ENCODE peak calls at places on chromosomes 4 and X, in four cellular contexts. One of them, this sample, is unnamed.

GRCh38 chrX:118272237-118272636 is 73.7 kb upstream of the WDR44 start:
- DNase-seq in HL-60: no peak
- DNase-seq in K562: no peak
- DNase-seq in GM12891: no peak
- DNase-seq in this sample: no peak

GRCh38 chrX:151974336-151975227 is at the start of gene GABRE:
- DNase-seq in GM12891: no peak
- DNase-seq in HL-60: no peak
- DNase-seq in K562: peak
- DNase-seq in this sample: no peak

GRCh38 chr4:25551608-25552007 is 104.0 kb upstream of the SLC34A2 start:
- DNase-seq in HL-60: no peak
- DNase-seq in K562: no peak
- DNase-seq in GM12891: no peak
- DNase-seq in this sample: no peak

GRCh38 chrX:85309717-85310116 is 65.9 kb downstream of the ZNF711 start:
- DNase-seq in GM12891: no peak
- DNase-seq in K562: no peak
- DNase-seq in HL-60: no peak
- DNase-seq in this sample: no peak

GRCh38 chr4:139972305-139972704 is 181.7 kb downstream of the MAML3 start:
- DNase-seq in K562: no peak
- DNase-seq in GM12891: no peak
- DNase-seq in HL-60: no peak
- DNase-seq in this sample: no peak

GRCh38 chrX:130523460-130524394 is 121.9 kb downstream of the RBMX2 start:
- DNase-seq in GM12891: peak
- DNase-seq in K562: peak
- DNase-seq in HL-60: peak
- DNase-seq in this sample: no peak

GRCh38 chr4:180828455-180829018 is 1414.7 kb upstream of the TENM3 start:
- DNase-seq in HL-60: no peak
- DNase-seq in K562: no peak
- DNase-seq in GM12891: no peak
- DNase-seq in this sample: no peak

GRCh38 chrX:41522681-41523080 is 75.5 kb downstream of the NYX start:
- DNase-seq in K562: no peak
- DNase-seq in GM12891: no peak
- DNase-seq in HL-60: no peak
- DNase-seq in this sample: no peak

GRCh38 chr4:83074086-83074704 is 39.2 kb downstream of the COPS4 start:
- DNase-seq in HL-60: peak
- DNase-seq in GM12891: peak
- DNase-seq in K562: peak
- DNase-seq in this sample: peak

GRCh38 chr4:149961876-149962597 is 116.2 kb upstream of the DCLK2 start:
- DNase-seq in K562: no peak
- DNase-seq in GM12891: no peak
- DNase-seq in HL-60: no peak
- DNase-seq in this sample: no peak

GRCh38 chr4:105283501-105283900 is 136.8 kb downstream of the TET2 start:
- DNase-seq in HL-60: no peak
- DNase-seq in K562: no peak
- DNase-seq in GM12891: no peak
- DNase-seq in this sample: no peak

GRCh38 chr4:38177035-38177791 is 217.0 kb downstream of the PTTG2 start:
- DNase-seq in K562: no peak
- DNase-seq in HL-60: peak
- DNase-seq in GM12891: no peak
- DNase-seq in this sample: no peak

GRCh38 chr4:171875291-171875690 is 62.1 kb downstream of the GALNTL6 start:
- DNase-seq in K562: no peak
- DNase-seq in GM12891: no peak
- DNase-seq in HL-60: no peak
- DNase-seq in this sample: no peak

GRCh38 chr4:972651-973424 is 531 bp downstream of the DGKQ start:
- DNase-seq in HL-60: no peak
- DNase-seq in GM12891: peak
- DNase-seq in K562: peak
- DNase-seq in this sample: no peak

GRCh38 chrX:152575331-152575730 is 62.4 kb upstream of the GABRQ start:
- DNase-seq in K562: no peak
- DNase-seq in GM12891: no peak
- DNase-seq in HL-60: no peak
- DNase-seq in this sample: no peak

GRCh38 chr4:152935661-152936445 is at the start of gene FHDC1:
- DNase-seq in GM12891: peak
- DNase-seq in HL-60: peak
- DNase-seq in K562: peak
- DNase-seq in this sample: no peak

GRCh38 chr4:73070072-73070385 is 513 bp upstream of the COX18 start:
- DNase-seq in GM12891: no peak
- DNase-seq in K562: no peak
- DNase-seq in HL-60: no peak
- DNase-seq in this sample: no peak

GRCh38 chr4:148834804-148835598 is 392.8 kb upstream of the NR3C2 start:
- DNase-seq in HL-60: peak
- DNase-seq in GM12891: no peak
- DNase-seq in K562: no peak
- DNase-seq in this sample: no peak

GRCh38 chr4:184775854-184776555 is 42.1 kb upstream of the CENPU start:
- DNase-seq in HL-60: no peak
- DNase-seq in GM12891: no peak
- DNase-seq in K562: no peak
- DNase-seq in this sample: no peak

GRCh38 chr4:19947349-19947748 is 304.4 kb upstream of the SLIT2 start:
- DNase-seq in HL-60: no peak
- DNase-seq in GM12891: no peak
- DNase-seq in K562: no peak
- DNase-seq in this sample: no peak

GRCh38 chr4:52861879-52862604 is at the start of gene RASL11B:
- DNase-seq in GM12891: peak
- DNase-seq in HL-60: peak
- DNase-seq in K562: peak
- DNase-seq in this sample: peak

GRCh38 chr4:6730603-6731300 is 14.8 kb downstream of the BLOC1S4 start:
- DNase-seq in GM12891: no peak
- DNase-seq in HL-60: no peak
- DNase-seq in K562: peak
- DNase-seq in this sample: no peak

GRCh38 chr4:169745291-169745690 is 12.5 kb downstream of the HPF1 start:
- DNase-seq in HL-60: no peak
- DNase-seq in K562: no peak
- DNase-seq in GM12891: no peak
- DNase-seq in this sample: no peak

GRCh38 chr4:184471872-184472539 is 2.3 kb downstream of the IRF2 start:
- DNase-seq in K562: peak
- DNase-seq in GM12891: no peak
- DNase-seq in HL-60: no peak
- DNase-seq in this sample: no peak

GRCh38 chrX:25083661-25084060 is 67.9 kb upstream of the ARX start:
- DNase-seq in HL-60: no peak
- DNase-seq in K562: no peak
- DNase-seq in GM12891: no peak
- DNase-seq in this sample: no peak

GRCh38 chrX:149628280-149628679 is 3.3 kb downstream of the TMEM185A start:
- DNase-seq in GM12891: no peak
- DNase-seq in K562: no peak
- DNase-seq in HL-60: no peak
- DNase-seq in this sample: no peak

GRCh38 chrX:132146456-132146855 is 18.6 kb upstream of the FRMD7 start:
- DNase-seq in K562: no peak
- DNase-seq in HL-60: no peak
- DNase-seq in GM12891: no peak
- DNase-seq in this sample: no peak

GRCh38 chrX:72121381-72121780 is 10.3 kb downstream of the RTL5 start:
- DNase-seq in GM12891: no peak
- DNase-seq in HL-60: peak
- DNase-seq in K562: no peak
- DNase-seq in this sample: no peak

GRCh38 chr4:138005486-138005885 is 236.7 kb downstream of the SLC7A11 start:
- DNase-seq in K562: no peak
- DNase-seq in HL-60: no peak
- DNase-seq in GM12891: no peak
- DNase-seq in this sample: no peak

GRCh38 chr4:141130947-141131545 is 2.2 kb downstream of the RNF150 start:
- DNase-seq in GM12891: no peak
- DNase-seq in HL-60: no peak
- DNase-seq in K562: no peak
- DNase-seq in this sample: no peak

GRCh38 chr4:166527500-166527899 is 654.5 kb downstream of the TLL1 start:
- DNase-seq in K562: no peak
- DNase-seq in HL-60: no peak
- DNase-seq in GM12891: no peak
- DNase-seq in this sample: no peak

GRCh38 chr4:37889849-37890500 is 909 bp upstream of the TBC1D1 start:
- DNase-seq in HL-60: no peak
- DNase-seq in K562: no peak
- DNase-seq in GM12891: no peak
- DNase-seq in this sample: no peak

GRCh38 chr4:113760852-113761681 is 471 bp downstream of the CAMK2D start:
- DNase-seq in GM12891: peak
- DNase-seq in K562: no peak
- DNase-seq in HL-60: no peak
- DNase-seq in this sample: no peak
- TF ChIP-seq SPI1 in GM12891: no peak
- TF ChIP-seq SPI1 in K562: no peak
- TF ChIP-seq SPI1 in HL-60: no peak
- TF ChIP-seq SPI1 in this sample: no peak

DNA sequence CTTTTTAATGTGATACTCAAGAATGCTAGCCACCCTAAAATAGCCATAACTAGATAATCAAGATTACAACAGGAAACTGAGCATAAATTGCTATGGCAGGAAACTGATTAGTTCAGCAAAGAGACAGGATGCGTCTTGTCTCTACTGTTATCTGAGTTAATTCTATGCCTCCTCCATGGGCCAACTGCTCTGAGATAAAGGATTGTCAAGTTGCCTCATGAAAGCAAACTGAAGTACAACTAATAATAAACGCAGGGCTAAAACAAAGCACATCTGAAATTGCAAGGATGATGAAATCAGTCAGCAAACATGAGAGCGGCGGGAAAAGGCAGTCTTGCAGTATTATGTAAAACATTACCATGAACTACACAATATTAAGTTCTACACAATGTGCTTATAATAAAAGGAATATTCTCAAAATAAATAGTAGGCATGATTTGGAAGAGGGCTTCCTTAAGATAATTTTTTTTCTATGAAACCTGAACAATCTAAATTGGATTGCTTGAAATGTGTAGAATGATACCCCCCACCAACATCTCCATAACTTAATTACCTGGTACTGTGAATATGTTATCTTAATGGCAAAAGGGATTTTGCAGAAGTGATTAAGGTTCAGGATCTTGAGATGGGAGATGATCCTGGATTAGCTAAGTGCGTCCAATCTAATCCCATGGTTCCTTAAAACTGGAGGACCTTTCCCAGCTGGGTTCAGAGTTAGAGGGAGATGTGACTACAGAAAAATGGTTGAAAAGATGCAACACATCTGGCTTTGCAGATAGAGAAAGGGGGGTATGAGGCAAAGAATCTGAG is 65.9 kb downstream of the ANTXR2 start:
- DNase-seq in HL-60: peak
- DNase-seq in GM12891: no peak
- DNase-seq in K562: peak
- DNase-seq in this sample: no peak
- TF ChIP-seq SPI1 in HL-60: no peak
- TF ChIP-seq SPI1 in GM12891: no peak
- TF ChIP-seq SPI1 in K562: no peak
- TF ChIP-seq SPI1 in this sample: no peak

DNA sequence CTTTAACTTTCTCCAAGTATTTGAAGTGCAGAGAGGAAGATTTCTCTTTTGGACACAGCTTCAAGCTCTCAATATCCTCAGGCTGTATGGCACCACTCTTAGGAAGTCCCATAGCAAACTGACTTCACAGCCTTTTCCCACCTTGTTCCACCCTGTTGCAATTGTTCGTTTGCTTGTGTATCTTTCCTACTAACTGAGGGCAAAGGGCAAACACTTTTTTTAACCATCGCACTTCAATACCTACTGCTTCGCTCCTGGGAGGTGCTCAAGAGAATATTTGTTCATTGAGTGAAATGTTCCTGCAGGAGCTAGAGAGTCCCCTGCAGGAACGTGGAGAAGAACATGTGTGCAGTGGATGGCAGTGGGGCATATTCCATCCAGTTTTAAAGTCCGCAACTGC is 638.6 kb downstream of the BCOR start:
- DNase-seq in GM12891: no peak
- DNase-seq in K562: no peak
- DNase-seq in HL-60: no peak
- DNase-seq in this sample: no peak
- TF ChIP-seq SPI1 in GM12891: no peak
- TF ChIP-seq SPI1 in K562: no peak
- TF ChIP-seq SPI1 in HL-60: no peak
- TF ChIP-seq SPI1 in this sample: no peak

GRCh38 chr4:102759835-102760644 is 728 bp downstream of the MANBA start:
- DNase-seq in K562: peak
- DNase-seq in HL-60: peak
- DNase-seq in GM12891: peak
- DNase-seq in this sample: peak
- TF ChIP-seq SPI1 in K562: no peak
- TF ChIP-seq SPI1 in HL-60: peak
- TF ChIP-seq SPI1 in GM12891: peak
- TF ChIP-seq SPI1 in this sample: peak

GRCh38 chr4:21769404-21770147 is 179.0 kb downstream of the KCNIP4 start:
- DNase-seq in HL-60: no peak
- DNase-seq in GM12891: no peak
- DNase-seq in K562: no peak
- DNase-seq in this sample: no peak
- TF ChIP-seq SPI1 in HL-60: no peak
- TF ChIP-seq SPI1 in GM12891: no peak
- TF ChIP-seq SPI1 in K562: no peak
- TF ChIP-seq SPI1 in this sample: no peak

GRCh38 chrX:73577368-73577767 is 14.4 kb downstream of the CHIC1 start:
- DNase-seq in K562: no peak
- DNase-seq in HL-60: no peak
- DNase-seq in GM12891: no peak
- DNase-seq in this sample: no peak

GRCh38 chrX:73581002-73581628 is 18.1 kb downstream of the CHIC1 start:
- DNase-seq in GM12891: no peak
- DNase-seq in HL-60: no peak
- DNase-seq in K562: no peak
- DNase-seq in this sample: no peak
- TF ChIP-seq SPI1 in GM12891: no peak
- TF ChIP-seq SPI1 in HL-60: no peak
- TF ChIP-seq SPI1 in K562: no peak
- TF ChIP-seq SPI1 in this sample: no peak